ENCODE peak calls at places on chromosomes 6 and 20, in five cellular contexts. One of them, this sample, is unnamed.

GRCh38 chr6:136306466-136306865 is 16.8 kb upstream of the BCLAF1 start:
- DNase-seq in lower lobe of right lung: no peak
- DNase-seq in neuronal stem cell: no peak
- DNase-seq in GM23338: no peak
- DNase-seq in choroid plexus epithelial cell: no peak
- DNase-seq in this sample: no peak

GRCh38 chr20:17678295-17678694 is 3.7 kb downstream of the RRBP1 start:
- DNase-seq in GM23338: peak
- DNase-seq in neuronal stem cell: no peak
- DNase-seq in lower lobe of right lung: no peak
- DNase-seq in choroid plexus epithelial cell: no peak
- DNase-seq in this sample: no peak

GRCh38 chr6:101089640-101090039 is 208.5 kb upstream of the ASCC3 start:
- DNase-seq in choroid plexus epithelial cell: no peak
- DNase-seq in GM23338: no peak
- DNase-seq in neuronal stem cell: no peak
- DNase-seq in lower lobe of right lung: no peak
- DNase-seq in this sample: no peak

GRCh38 chr6:26327450-26328264 is 37.3 kb upstream of the BTN3A2 start:
- DNase-seq in lower lobe of right lung: no peak
- DNase-seq in GM23338: peak
- DNase-seq in choroid plexus epithelial cell: peak
- DNase-seq in neuronal stem cell: no peak
- DNase-seq in this sample: peak

GRCh38 chr6:136893187-136893586 is 28.9 kb upstream of the SLC35D3 start:
- DNase-seq in choroid plexus epithelial cell: no peak
- DNase-seq in lower lobe of right lung: no peak
- DNase-seq in GM23338: no peak
- DNase-seq in neuronal stem cell: no peak
- DNase-seq in this sample: no peak

GRCh38 chr6:166989427-166990034 is 9.7 kb upstream of the CEP43 start:
- DNase-seq in lower lobe of right lung: no peak
- DNase-seq in choroid plexus epithelial cell: peak
- DNase-seq in neuronal stem cell: no peak
- DNase-seq in GM23338: peak
- DNase-seq in this sample: peak

GRCh38 chr6:29617782-29618557 is 15.0 kb downstream of the GABBR1 start:
- DNase-seq in choroid plexus epithelial cell: no peak
- DNase-seq in GM23338: peak
- DNase-seq in neuronal stem cell: no peak
- DNase-seq in lower lobe of right lung: no peak
- DNase-seq in this sample: no peak

GRCh38 chr6:134729590-134729989 is 220.3 kb downstream of the ALDH8A1 start:
- DNase-seq in choroid plexus epithelial cell: no peak
- DNase-seq in neuronal stem cell: no peak
- DNase-seq in GM23338: no peak
- DNase-seq in lower lobe of right lung: no peak
- DNase-seq in this sample: no peak

GRCh38 chr6:79878142-79878748 is 69.1 kb downstream of the ELOVL4 start:
- DNase-seq in neuronal stem cell: no peak
- DNase-seq in choroid plexus epithelial cell: no peak
- DNase-seq in lower lobe of right lung: no peak
- DNase-seq in GM23338: no peak
- DNase-seq in this sample: peak

GRCh38 chr6:109002100-109002697 is 92.4 kb downstream of the SESN1 start:
- DNase-seq in GM23338: no peak
- DNase-seq in neuronal stem cell: no peak
- DNase-seq in choroid plexus epithelial cell: peak
- DNase-seq in lower lobe of right lung: no peak
- DNase-seq in this sample: peak

GRCh38 chr6:111263837-111264236 is 176.5 kb downstream of the SLC16A10 start:
- DNase-seq in choroid plexus epithelial cell: peak
- DNase-seq in GM23338: no peak
- DNase-seq in neuronal stem cell: no peak
- DNase-seq in lower lobe of right lung: no peak
- DNase-seq in this sample: peak

GRCh38 chr20:55488593-55488992 is 516.7 kb downstream of the CBLN4 start:
- DNase-seq in neuronal stem cell: no peak
- DNase-seq in GM23338: no peak
- DNase-seq in choroid plexus epithelial cell: no peak
- DNase-seq in lower lobe of right lung: no peak
- DNase-seq in this sample: no peak

GRCh38 chr20:58143531-58143930 is 84.9 kb downstream of the ANKRD60 start:
- DNase-seq in neuronal stem cell: no peak
- DNase-seq in GM23338: no peak
- DNase-seq in lower lobe of right lung: no peak
- DNase-seq in choroid plexus epithelial cell: no peak
- DNase-seq in this sample: no peak

GRCh38 chr20:50575869-50576720 is 65.9 kb downstream of the PTPN1 start:
- DNase-seq in GM23338: peak
- DNase-seq in choroid plexus epithelial cell: peak
- DNase-seq in neuronal stem cell: peak
- DNase-seq in lower lobe of right lung: peak
- DNase-seq in this sample: peak

GRCh38 chr20:13430346-13431002 is 208.3 kb downstream of the TASP1 start:
- DNase-seq in GM23338: no peak
- DNase-seq in choroid plexus epithelial cell: peak
- DNase-seq in neuronal stem cell: no peak
- DNase-seq in lower lobe of right lung: no peak
- DNase-seq in this sample: no peak

GRCh38 chr20:362271-363254 is 15.7 kb downstream of the NRSN2 start:
- DNase-seq in GM23338: peak
- DNase-seq in lower lobe of right lung: peak
- DNase-seq in neuronal stem cell: no peak
- DNase-seq in choroid plexus epithelial cell: peak
- DNase-seq in this sample: peak

GRCh38 chr6:133889557-133890301 is 816 bp downstream of the TCF21 start:
- DNase-seq in choroid plexus epithelial cell: peak
- DNase-seq in neuronal stem cell: peak
- DNase-seq in lower lobe of right lung: peak
- DNase-seq in GM23338: peak
- DNase-seq in this sample: peak

GRCh38 chr6:30781697-30782424 is 37.5 kb upstream of the IER3 start:
- DNase-seq in neuronal stem cell: no peak
- DNase-seq in choroid plexus epithelial cell: peak
- DNase-seq in lower lobe of right lung: peak
- DNase-seq in GM23338: no peak
- DNase-seq in this sample: peak

GRCh38 chr6:39228111-39228971 is 934 bp downstream of the KCNK5 start:
- DNase-seq in GM23338: no peak
- DNase-seq in lower lobe of right lung: no peak
- DNase-seq in choroid plexus epithelial cell: no peak
- DNase-seq in neuronal stem cell: no peak
- DNase-seq in this sample: no peak

GRCh38 chr6:6790891-6791290 is 202.4 kb downstream of the LY86 start:
- DNase-seq in choroid plexus epithelial cell: no peak
- DNase-seq in GM23338: no peak
- DNase-seq in lower lobe of right lung: no peak
- DNase-seq in neuronal stem cell: no peak
- DNase-seq in this sample: no peak

GRCh38 chr20:10414982-10415650 is 18.9 kb downstream of the MKKS start:
- DNase-seq in lower lobe of right lung: no peak
- DNase-seq in GM23338: peak
- DNase-seq in choroid plexus epithelial cell: no peak
- DNase-seq in neuronal stem cell: peak
- DNase-seq in this sample: peak

GRCh38 chr6:37891072-37891471 is 71.5 kb downstream of the ZFAND3 start:
- DNase-seq in neuronal stem cell: no peak
- DNase-seq in GM23338: no peak
- DNase-seq in choroid plexus epithelial cell: no peak
- DNase-seq in lower lobe of right lung: no peak
- DNase-seq in this sample: no peak

GRCh38 chr6:105429676-105430075 is 26.8 kb upstream of the PREP start:
- DNase-seq in choroid plexus epithelial cell: peak
- DNase-seq in neuronal stem cell: no peak
- DNase-seq in lower lobe of right lung: no peak
- DNase-seq in GM23338: no peak
- DNase-seq in this sample: peak

GRCh38 chr20:50649587-50649986 is 41.8 kb downstream of the RIPOR3 start:
- DNase-seq in neuronal stem cell: no peak
- DNase-seq in lower lobe of right lung: no peak
- DNase-seq in GM23338: no peak
- DNase-seq in choroid plexus epithelial cell: no peak
- DNase-seq in this sample: no peak

GRCh38 chr20:63641792-63642517 is 11.3 kb downstream of the STMN3 start:
- DNase-seq in lower lobe of right lung: peak
- DNase-seq in neuronal stem cell: peak
- DNase-seq in GM23338: peak
- DNase-seq in choroid plexus epithelial cell: peak
- DNase-seq in this sample: peak

GRCh38 chr6:90496617-90497016 is 90.3 kb downstream of the MAP3K7 start:
- DNase-seq in GM23338: peak
- DNase-seq in choroid plexus epithelial cell: no peak
- DNase-seq in lower lobe of right lung: no peak
- DNase-seq in neuronal stem cell: no peak
- DNase-seq in this sample: no peak

GRCh38 chr6:75101896-75102680 is 103.8 kb downstream of the COL12A1 start:
- DNase-seq in neuronal stem cell: no peak
- DNase-seq in GM23338: no peak
- DNase-seq in lower lobe of right lung: no peak
- DNase-seq in choroid plexus epithelial cell: peak
- DNase-seq in this sample: peak

GRCh38 chr20:41453006-41453950 is 86.7 kb upstream of the EMILIN3 start:
- DNase-seq in neuronal stem cell: no peak
- DNase-seq in choroid plexus epithelial cell: no peak
- DNase-seq in GM23338: no peak
- DNase-seq in lower lobe of right lung: no peak
- DNase-seq in this sample: no peak

GRCh38 chr6:24439858-24440539 is 37.3 kb downstream of the MRS2 start:
- DNase-seq in lower lobe of right lung: no peak
- DNase-seq in choroid plexus epithelial cell: no peak
- DNase-seq in neuronal stem cell: no peak
- DNase-seq in GM23338: no peak
- DNase-seq in this sample: no peak

GRCh38 chr20:24966317-24967012 is 17.4 kb downstream of the CST7 start:
- DNase-seq in neuronal stem cell: no peak
- DNase-seq in lower lobe of right lung: peak
- DNase-seq in GM23338: no peak
- DNase-seq in choroid plexus epithelial cell: no peak
- DNase-seq in this sample: no peak

GRCh38 chr6:110048221-110048875 is 70.2 kb downstream of the GPR6 start:
- DNase-seq in GM23338: no peak
- DNase-seq in choroid plexus epithelial cell: peak
- DNase-seq in neuronal stem cell: no peak
- DNase-seq in lower lobe of right lung: no peak
- DNase-seq in this sample: no peak

GRCh38 chr6:121897337-121897760 is 461.9 kb downstream of the GJA1 start:
- DNase-seq in choroid plexus epithelial cell: peak
- DNase-seq in lower lobe of right lung: no peak
- DNase-seq in neuronal stem cell: peak
- DNase-seq in GM23338: peak
- DNase-seq in this sample: peak

GRCh38 chr6:64249129-64249528 is 613.5 kb downstream of the PHF3 start:
- DNase-seq in choroid plexus epithelial cell: peak
- DNase-seq in neuronal stem cell: no peak
- DNase-seq in GM23338: no peak
- DNase-seq in lower lobe of right lung: no peak
- DNase-seq in this sample: peak

DNA sequence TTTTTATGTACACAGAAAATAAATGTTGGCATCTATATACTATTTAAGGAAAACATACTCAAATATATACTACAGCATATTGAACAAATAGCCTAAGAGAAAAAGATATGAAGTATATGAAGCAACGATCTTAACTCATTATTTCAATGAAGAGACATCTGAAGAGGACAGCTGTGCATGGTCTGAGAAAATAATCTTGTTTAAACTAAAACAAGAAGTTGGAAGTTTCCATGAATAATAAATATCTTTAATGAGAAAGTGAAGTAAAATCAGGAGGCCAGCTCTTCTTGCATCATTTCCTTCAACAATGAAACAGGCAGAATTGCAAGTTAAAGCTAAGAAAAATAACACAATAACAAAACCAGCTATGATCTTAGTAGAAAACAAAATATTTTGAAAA is 1265.4 kb upstream of the MAP3K7 start:
- DNase-seq in lower lobe of right lung: no peak
- DNase-seq in GM23338: no peak
- DNase-seq in neuronal stem cell: no peak
- DNase-seq in choroid plexus epithelial cell: no peak
- DNase-seq in this sample: no peak
- H3K4me3 ChIP-seq in lower lobe of right lung: no peak
- H3K4me3 ChIP-seq in GM23338: no peak
- H3K4me3 ChIP-seq in neuronal stem cell: no peak
- H3K4me3 ChIP-seq in choroid plexus epithelial cell: no peak
- H3K4me3 ChIP-seq in this sample: no peak

GRCh38 chr6:33295621-33296369 is 2.9 kb downstream of the RGL2 start:
- DNase-seq in neuronal stem cell: no peak
- DNase-seq in GM23338: no peak
- DNase-seq in lower lobe of right lung: no peak
- DNase-seq in choroid plexus epithelial cell: no peak
- DNase-seq in this sample: no peak

GRCh38 chr6:33297956-33298772 is 578 bp downstream of the RGL2 start:
- DNase-seq in choroid plexus epithelial cell: peak
- DNase-seq in neuronal stem cell: peak
- DNase-seq in GM23338: peak
- DNase-seq in lower lobe of right lung: peak
- DNase-seq in this sample: peak

GRCh38 chr6:33298773-33299236 is at the start of gene RGL2:
- DNase-seq in choroid plexus epithelial cell: peak
- DNase-seq in lower lobe of right lung: peak
- DNase-seq in GM23338: peak
- DNase-seq in neuronal stem cell: no peak
- DNase-seq in this sample: no peak

GRCh38 chr6:33296797-33297405 is 1.8 kb downstream of the RGL2 start:
- DNase-seq in lower lobe of right lung: no peak
- DNase-seq in neuronal stem cell: no peak
- DNase-seq in choroid plexus epithelial cell: no peak
- DNase-seq in GM23338: no peak
- DNase-seq in this sample: no peak

GRCh38 chr6:33297406-33297955 is 1.3 kb downstream of the RGL2 start:
- DNase-seq in GM23338: peak
- DNase-seq in choroid plexus epithelial cell: no peak
- DNase-seq in lower lobe of right lung: peak
- DNase-seq in neuronal stem cell: no peak
- DNase-seq in this sample: no peak
- H3K4me3 ChIP-seq in GM23338: peak
- H3K4me3 ChIP-seq in choroid plexus epithelial cell: peak
- H3K4me3 ChIP-seq in lower lobe of right lung: peak
- H3K4me3 ChIP-seq in neuronal stem cell: peak
- H3K4me3 ChIP-seq in this sample: peak

GRCh38 chr6:304833-305370 is 12.6 kb downstream of the DUSP22 start:
- DNase-seq in lower lobe of right lung: no peak
- DNase-seq in choroid plexus epithelial cell: no peak
- DNase-seq in GM23338: no peak
- DNase-seq in neuronal stem cell: no peak
- DNase-seq in this sample: no peak
- H3K4me3 ChIP-seq in lower lobe of right lung: no peak
- H3K4me3 ChIP-seq in choroid plexus epithelial cell: no peak
- H3K4me3 ChIP-seq in GM23338: no peak
- H3K4me3 ChIP-seq in neuronal stem cell: no peak
- H3K4me3 ChIP-seq in this sample: no peak

GRCh38 chr6:22147469-22147815 is 149.4 kb downstream of the PRL start:
- DNase-seq in choroid plexus epithelial cell: peak
- DNase-seq in neuronal stem cell: no peak
- DNase-seq in GM23338: no peak
- DNase-seq in lower lobe of right lung: no peak
- DNase-seq in this sample: no peak
- H3K4me3 ChIP-seq in choroid plexus epithelial cell: no peak
- H3K4me3 ChIP-seq in neuronal stem cell: no peak
- H3K4me3 ChIP-seq in GM23338: no peak
- H3K4me3 ChIP-seq in lower lobe of right lung: peak
- H3K4me3 ChIP-seq in this sample: no peak

GRCh38 chr6:89251976-89252375 is 34.8 kb upstream of the GABRR1 start:
- DNase-seq in GM23338: no peak
- DNase-seq in lower lobe of right lung: no peak
- DNase-seq in choroid plexus epithelial cell: no peak
- DNase-seq in neuronal stem cell: no peak
- DNase-seq in this sample: no peak
- H3K4me3 ChIP-seq in GM23338: no peak
- H3K4me3 ChIP-seq in lower lobe of right lung: no peak
- H3K4me3 ChIP-seq in choroid plexus epithelial cell: no peak
- H3K4me3 ChIP-seq in neuronal stem cell: no peak
- H3K4me3 ChIP-seq in this sample: no peak

This sample was measured in cardiac fibroblast.